ENCODE peak calls at places on chromosomes 3 and 15, in seven cellular contexts. E is progenitor cell of endocrine pancreas, T is fibroblast of the conjunctiva, R is left cardiac atrium, N is AG08396, O is putamen, Z is choroid plexus epithelial cell. V is an unnamed sample.

GRCh38 chr3:187101184-187102072 is 37.9 kb downstream of the RPL39L start:
- DNase-seq in T (peak), N (peak), E (no peak), R (peak), O (peak), Z (peak), V (no peak)

GRCh38 chr3:197305854-197306253 is 7.4 kb upstream of the DLG1 start:
- DNase-seq in O (no peak), R (no peak), Z (peak), E (no peak), N (peak), T (no peak), V (no peak)

GRCh38 chr3:72299321-72299802 is 514.4 kb upstream of the PROK2 start:
- DNase-seq in E (no peak), R (peak), Z (peak), T (no peak), N (no peak), O (no peak), V (no peak)

GRCh38 chr3:53554559-53555511 is 60.4 kb downstream of the CACNA1D start:
- DNase-seq in R (no peak), E (no peak), N (no peak), Z (no peak), T (no peak), O (no peak), V (no peak)

GRCh38 chr3:156483426-156483825 is 71.5 kb downstream of the SSR3 start:
- DNase-seq in R (no peak), Z (peak), E (no peak), N (peak), O (no peak), T (peak), V (no peak)

GRCh38 chr3:82496890-82497560 is 735.6 kb upstream of the GBE1 start:
- DNase-seq in N (no peak), T (no peak), O (peak), R (no peak), Z (peak), E (no peak), V (no peak)

GRCh38 chr15:73367624-73368300 is 996 bp downstream of the HCN4 start:
- DNase-seq in O (no peak), Z (no peak), T (no peak), N (peak), E (peak), R (no peak), V (no peak)

GRCh38 chr3:151219056-151219455 is 16.0 kb upstream of the GPR171 start:
- DNase-seq in N (peak), Z (peak), O (peak), T (no peak), R (no peak), E (no peak), V (no peak)

GRCh38 chr3:36063992-36064391 is 316.3 kb upstream of the STAC start:
- DNase-seq in N (no peak), O (no peak), R (no peak), E (no peak), Z (no peak), T (no peak), V (no peak)

GRCh38 chr15:70098461-70099166 is 897 bp upstream of the TLE3 start:
- DNase-seq in O (peak), Z (no peak), E (peak), R (peak), T (no peak), N (no peak), V (no peak)

GRCh38 chr15:87781959-87782625 is 474.4 kb downstream of the NTRK3 start:
- DNase-seq in N (no peak), T (no peak), O (no peak), E (no peak), R (no peak), Z (no peak), V (no peak)

GRCh38 chr15:70142322-70143191 is 44.8 kb upstream of the TLE3 start:
- DNase-seq in E (no peak), O (no peak), T (no peak), Z (peak), R (peak), N (no peak), V (no peak)

GRCh38 chr3:52054689-52055511 is 1.5 kb downstream of the DUSP7 start:
- DNase-seq in O (no peak), Z (no peak), E (no peak), N (peak), T (no peak), R (no peak), V (no peak)

GRCh38 chr15:40436892-40437753 is 3.6 kb upstream of the BAHD1 start:
- DNase-seq in R (no peak), Z (no peak), N (no peak), T (no peak), O (no peak), E (no peak), V (no peak)

GRCh38 chr3:19139863-19140262 is 8.4 kb upstream of the KCNH8 start:
- DNase-seq in T (no peak), E (no peak), O (no peak), Z (no peak), N (no peak), R (no peak), V (no peak)

GRCh38 chr3:161471211-161471610 is 25.4 kb upstream of the OTOL1 start:
- DNase-seq in O (no peak), T (no peak), R (no peak), N (no peak), Z (no peak), E (no peak), V (no peak)

GRCh38 chr15:76866716-76867321 is 38.3 kb downstream of the SCAPER start:
- DNase-seq in N (peak), O (peak), R (no peak), T (peak), E (no peak), Z (peak), V (no peak)